ENCODE peak calls at places on chromosomes 3 and 15, in seven cellular contexts. D is cardiac fibroblast, C is BJ, O is transverse colon, H is mucosa of descending colon, X is ovary, S is cardiac muscle cell. Z is an unnamed sample.

GRCh38 chr3:129715854-129716253 is 109.4 kb upstream of the PLXND1 start:
- DNase-seq in C (no peak), X (no peak), S (no peak), O (no peak), D (no peak), H (no peak), Z (no peak)

GRCh38 chr3:126476976-126477330 is 1.3 kb upstream of the ZXDC start:
- DNase-seq in O (no peak), D (no peak), C (no peak), S (peak), H (no peak), X (no peak), Z (no peak)

GRCh38 chr15:34795267-34796081 is at the start of gene ACTC1:
- DNase-seq in O (no peak), S (peak), X (no peak), D (peak), H (no peak), C (no peak), Z (no peak)

GRCh38 chr3:185656321-185656840 is 70.3 kb downstream of the SENP2 start:
- DNase-seq in S (no peak), C (peak), X (peak), O (peak), H (no peak), D (peak), Z (peak)

GRCh38 chr15:77181305-77182074 is 110.6 kb upstream of the TSPAN3 start:
- DNase-seq in H (no peak), D (no peak), S (no peak), C (no peak), X (no peak), O (no peak), Z (no peak)

GRCh38 chr3:108645364-108645763 is 55.8 kb downstream of the DZIP3 start:
- DNase-seq in H (no peak), X (no peak), C (no peak), D (no peak), O (no peak), S (no peak), Z (no peak)

GRCh38 chr3:57393957-57394356 is 101.5 kb upstream of the ASB14 start:
- DNase-seq in D (no peak), S (no peak), C (no peak), X (no peak), O (no peak), H (no peak), Z (no peak)

GRCh38 chr3:139772539-139773500 is 95.0 kb upstream of the NMNAT3 start:
- DNase-seq in H (no peak), X (no peak), S (no peak), O (no peak), D (peak), C (peak), Z (peak)

GRCh38 chr15:77702211-77702957 is 69.7 kb upstream of the LINGO1 start:
- DNase-seq in S (peak), X (no peak), O (peak), C (no peak), H (peak), D (peak), Z (peak)

GRCh38 chr3:36540898-36541518 is 160.7 kb downstream of the STAC start:
- DNase-seq in D (peak), O (no peak), H (no peak), X (no peak), C (no peak), S (peak), Z (no peak)

GRCh38 chr15:74212494-74212893 is 9.9 kb upstream of the STRA6 start:
- DNase-seq in S (no peak), D (no peak), C (no peak), X (no peak), H (no peak), O (no peak), Z (no peak)

GRCh38 chr3:189424922-189425321 is 206.3 kb upstream of the TP63 start:
- DNase-seq in O (no peak), H (no peak), S (no peak), C (no peak), X (no peak), D (no peak), Z (no peak)

GRCh38 chr15:69035205-69035917 is 20.9 kb downstream of the NOX5 start:
- DNase-seq in D (peak), S (peak), C (no peak), H (peak), X (no peak), O (peak), Z (no peak)

GRCh38 chr3:173652093-173652492 is 254.5 kb downstream of the NLGN1 start:
- DNase-seq in H (no peak), O (no peak), X (no peak), S (no peak), D (no peak), C (no peak), Z (no peak)

GRCh38 chr15:30940359-30940758 is 36.6 kb downstream of the FAN1 start:
- DNase-seq in H (no peak), D (no peak), S (no peak), X (no peak), O (peak), C (no peak), Z (no peak)

GRCh38 chr15:48642795-48643194 is 2.7 kb downstream of the FBN1 start:
- DNase-seq in H (no peak), D (peak), C (no peak), X (no peak), O (no peak), S (no peak), Z (no peak)

GRCh38 chr3:149732234-149732633 is 20.1 kb downstream of the COMMD2 start:
- DNase-seq in S (no peak), O (no peak), X (no peak), H (no peak), D (no peak), C (no peak), Z (no peak)

GRCh38 chr15:47484119-47484518 is 233.2 kb upstream of the SEMA6D start:
- DNase-seq in H (no peak), S (no peak), D (peak), X (no peak), O (no peak), C (no peak), Z (no peak)

GRCh38 chr3:33977227-33977626 is 178.8 kb downstream of the PDCD6IP start:
- DNase-seq in D (no peak), C (no peak), X (no peak), H (no peak), O (no peak), S (no peak), Z (no peak)

GRCh38 chr3:33975463-33975862 is 177.0 kb downstream of the PDCD6IP start:
- DNase-seq in D (peak), X (no peak), H (no peak), C (no peak), S (no peak), O (no peak), Z (no peak)

GRCh38 chr3:33982269-33982798 is 183.9 kb downstream of the PDCD6IP start:
- DNase-seq in H (no peak), D (peak), S (no peak), X (no peak), C (no peak), O (no peak), Z (no peak)

GRCh38 chr3:33980252-33980651 is 181.8 kb downstream of the PDCD6IP start:
- DNase-seq in H (no peak), C (peak), S (peak), O (no peak), X (no peak), D (peak), Z (peak)
- TF ChIP-seq CTCF in H (no peak), C (peak), S (peak), O (no peak), X (no peak), D (peak), Z (peak)

DNA sequence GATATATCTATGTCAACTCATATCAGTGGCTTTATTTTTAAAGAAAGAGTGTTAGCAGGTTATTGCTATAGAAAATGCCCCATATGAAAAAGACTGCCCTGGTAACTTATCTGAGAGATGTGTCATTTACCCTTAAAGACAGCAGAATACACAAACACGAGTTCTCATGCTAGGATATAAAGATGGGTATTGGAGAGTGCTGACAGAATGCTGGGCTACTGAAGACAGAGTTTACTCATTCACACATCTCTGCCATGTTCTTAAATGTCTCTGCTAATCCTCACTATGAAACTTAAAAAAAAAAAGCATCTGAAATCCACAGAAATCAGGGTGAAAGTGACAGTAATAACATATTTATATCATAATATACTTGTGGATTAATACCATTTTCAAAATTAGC is 126.7 kb downstream of the FOXP1 start:
- DNase-seq in D (no peak), X (no peak), C (no peak), O (no peak), S (no peak), H (no peak), Z (no peak)
- H3K4me3 ChIP-seq in D (no peak), X (no peak), C (no peak), O (no peak), S (no peak), H (no peak), Z (no peak)

GRCh38 chr15:40443255-40443654 is 2.5 kb downstream of the BAHD1 start:
- DNase-seq in C (no peak), O (no peak), D (no peak), X (no peak), H (no peak), S (no peak), Z (no peak)

GRCh38 chr15:40443846-40444245 is 3.1 kb downstream of the BAHD1 start:
- DNase-seq in S (no peak), H (no peak), D (no peak), O (no peak), X (no peak), C (no peak), Z (no peak)

GRCh38 chr15:40441012-40441735 is 421 bp downstream of the BAHD1 start:
- DNase-seq in X (no peak), C (no peak), S (peak), O (no peak), D (no peak), H (no peak), Z (no peak)

GRCh38 chr15:40440300-40441011 is at the start of gene BAHD1:
- DNase-seq in X (peak), C (peak), O (peak), D (peak), H (peak), S (peak), Z (peak)

DNA sequence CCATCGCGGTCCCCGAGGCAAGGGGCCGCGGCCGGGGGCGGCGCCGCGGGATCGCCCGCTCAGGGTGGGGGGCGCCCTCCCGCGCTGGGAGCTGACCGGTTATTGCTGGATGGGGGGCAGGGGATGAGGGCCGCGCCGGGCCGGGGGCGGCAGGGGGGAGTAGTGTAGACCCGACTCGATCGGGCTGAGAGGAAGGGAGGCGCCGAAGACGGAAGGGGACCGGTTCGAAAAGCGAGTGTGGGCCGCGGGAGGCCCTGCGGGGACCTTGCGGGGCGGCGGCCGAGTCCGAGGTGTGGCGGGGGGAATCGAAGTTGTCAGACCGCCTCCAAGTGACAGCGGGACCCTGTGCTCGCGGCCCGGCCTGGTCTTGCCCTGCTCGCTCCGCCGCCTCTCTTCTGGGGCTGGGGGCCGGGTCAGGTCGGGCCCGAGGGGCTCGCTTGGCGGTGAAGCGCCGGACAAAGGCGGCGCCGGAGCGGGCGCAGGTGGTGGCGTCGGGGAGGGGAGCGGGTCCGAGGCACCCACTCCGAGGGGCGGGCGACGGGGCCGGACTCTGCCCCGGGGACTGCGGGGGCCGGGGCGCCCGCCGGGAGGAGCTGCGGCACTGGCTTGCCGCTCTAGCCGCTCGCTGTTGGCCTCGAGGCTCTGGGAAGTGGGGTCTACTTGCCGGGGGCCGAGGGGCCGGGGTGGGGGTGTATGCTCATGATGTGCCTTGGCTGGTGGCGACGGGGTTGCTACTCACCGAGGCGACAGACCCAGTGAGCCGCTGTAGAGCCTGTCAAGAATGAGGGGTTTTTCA is 1.2 kb downstream of the BAHD1 start:
- DNase-seq in X (peak), O (peak), S (peak), D (no peak), H (peak), C (no peak), Z (no peak)
- TF ChIP-seq CTCF in X (no peak), O (peak), S (no peak), D (no peak), H (no peak), C (peak), Z (no peak)

GRCh38 chr15:58741032-58741431 is 8.5 kb downstream of the ADAM10 start:
- DNase-seq in X (no peak), S (no peak), D (no peak), H (no peak), C (no peak), O (no peak), Z (no peak)

GRCh38 chr15:58746174-58746573 is 3.3 kb downstream of the ADAM10 start:
- DNase-seq in D (no peak), O (no peak), X (no peak), H (no peak), S (no peak), C (no peak), Z (no peak)

GRCh38 chr15:58742022-58742421 is 7.5 kb downstream of the ADAM10 start:
- DNase-seq in H (no peak), C (no peak), S (no peak), X (no peak), D (no peak), O (no peak), Z (no peak)

GRCh38 chr15:58743161-58743502 is 6.4 kb downstream of the ADAM10 start:
- DNase-seq in C (no peak), S (no peak), X (no peak), D (no peak), O (no peak), H (no peak), Z (no peak)

DNA sequence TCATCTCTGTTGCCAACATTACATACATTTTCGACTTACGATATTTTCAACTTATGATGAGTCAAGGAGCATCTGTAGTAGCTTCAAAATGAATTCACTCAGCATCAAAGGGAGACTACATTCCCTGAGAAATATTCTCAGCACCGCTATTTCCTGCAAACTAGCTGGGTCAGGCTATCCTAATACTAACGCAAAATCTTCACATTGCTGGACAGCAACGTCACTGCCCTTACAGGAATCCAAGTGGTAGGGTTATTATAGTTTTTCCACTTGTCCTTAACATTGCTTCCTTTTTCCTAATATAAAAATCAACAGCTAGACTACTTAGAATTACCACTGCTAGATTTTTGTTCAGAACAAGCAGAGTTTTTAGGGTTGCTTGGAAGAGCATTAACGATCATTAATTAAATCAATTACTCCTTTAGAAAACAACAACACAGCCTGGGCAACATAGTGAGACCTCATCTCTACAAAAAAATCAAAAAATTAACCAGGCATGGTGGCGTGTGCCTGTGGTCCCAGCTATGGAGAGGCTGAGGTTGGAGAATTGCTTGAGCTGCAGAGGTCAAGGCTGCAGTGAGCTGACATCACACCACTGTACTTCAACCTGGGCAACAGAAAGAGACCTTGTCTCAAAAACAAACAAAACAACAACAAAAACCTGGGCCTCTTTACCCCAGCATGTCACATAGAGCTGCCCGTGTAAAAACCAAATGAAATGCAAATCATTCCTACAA is 6.9 kb downstream of the ADAM10 start:
- DNase-seq in S (peak), H (no peak), D (peak), X (no peak), C (peak), O (no peak), Z (no peak)
- H3K4me3 ChIP-seq in S (no peak), H (no peak), D (no peak), X (no peak), C (no peak), O (no peak), Z (no peak)

GRCh38 chr3:167917969-167918368 is 177.8 kb downstream of the GOLIM4 start:
- DNase-seq in S (no peak), O (no peak), C (no peak), X (no peak), D (no peak), H (no peak), Z (no peak)

GRCh38 chr3:167909443-167910287 is 174.1 kb downstream of the SERPINI1 start:
- DNase-seq in X (no peak), S (peak), C (no peak), D (no peak), H (no peak), O (peak), Z (no peak)

GRCh38 chr3:167918686-167919085 is 177.0 kb downstream of the GOLIM4 start:
- DNase-seq in C (no peak), S (no peak), X (no peak), D (no peak), O (no peak), H (no peak), Z (no peak)

GRCh38 chr3:167908745-167909442 is 173.4 kb downstream of the SERPINI1 start:
- DNase-seq in D (no peak), C (no peak), O (no peak), S (peak), X (no peak), H (no peak), Z (no peak)

DNA sequence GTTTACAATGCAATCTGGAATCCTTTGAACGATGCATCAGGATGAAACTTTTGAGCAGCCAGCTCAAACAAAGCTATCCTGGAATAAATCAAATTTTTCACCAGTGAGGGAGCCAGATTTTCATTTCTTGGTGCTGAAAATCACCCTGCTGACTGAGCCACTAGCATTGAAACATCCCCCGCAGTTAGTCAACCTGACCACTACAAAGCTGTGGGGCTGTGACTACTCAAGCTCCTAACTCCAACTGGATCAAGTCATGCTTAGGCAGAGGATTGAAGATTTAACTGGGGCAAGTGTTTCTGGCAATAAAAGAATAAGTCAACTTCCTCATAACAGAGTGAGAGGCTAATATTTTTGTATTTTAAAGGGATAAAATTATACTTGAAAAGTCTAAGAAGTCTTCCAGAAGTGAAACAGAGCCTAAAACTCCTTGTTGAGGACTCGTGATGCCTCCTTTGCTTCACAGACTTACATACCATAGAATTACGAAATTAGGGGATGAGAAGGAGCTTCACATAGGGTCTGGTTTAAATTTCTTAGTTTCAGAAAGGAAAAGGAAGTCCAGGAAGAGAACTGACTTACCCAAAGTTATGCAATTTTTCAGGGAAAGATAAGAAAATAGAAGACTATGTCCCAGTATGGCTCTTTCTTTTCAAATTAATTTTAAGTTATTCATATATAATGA is 177.8 kb downstream of the SERPINI1 start:
- DNase-seq in H (no peak), S (peak), X (no peak), C (no peak), O (no peak), D (peak), Z (no peak)
- TF ChIP-seq CTCF in H (no peak), S (peak), X (no peak), C (no peak), O (no peak), D (no peak), Z (no peak)